ENCODE peak calls at places on chromosomes 12 and 14, in four cellular contexts. X is fibroblast of the aortic adventitia, Y is stomach, E is fibroblast of lung. S is an unnamed sample.
A peak's percentile ranks its signal among the peaks of the same experiment; 100 is the strongest.

GRCh38 chr12:123934829-123935228 is 37.8 kb downstream of the CCDC92 start:
- DNase-seq in X (no peak), Y (no peak), E (peak; percentile 63), S (peak; percentile 35)

GRCh38 chr14:91387135-91387849 is 30.3 kb downstream of the CCDC88C start:
- DNase-seq in X (peak; percentile 49), Y (no peak), E (peak; percentile 76), S (peak; percentile 67)

GRCh38 chr12:91222746-91223145 is 40.1 kb upstream of the DCN start:
- DNase-seq in X (peak; percentile 77), Y (no peak), E (peak; percentile 82), S (peak; percentile 83)

GRCh38 chr12:124756151-124756550 is 107.5 kb downstream of the SCARB1 start:
- DNase-seq in X (no peak), Y (no peak), E (no peak), S (no peak)

GRCh38 chr14:73502017-73502619 is 11.4 kb downstream of the RIOX1 start:
- DNase-seq in X (no peak), Y (no peak), E (no peak), S (no peak)

GRCh38 chr14:92471919-92472318 is 41.7 kb upstream of the RIN3 start:
- DNase-seq in X (peak; percentile 72), Y (no peak), E (peak; percentile 94), S (peak; percentile 88)

GRCh38 chr12:117646595-117646994 is 285.2 kb upstream of the NOS1 start:
- DNase-seq in X (no peak), Y (no peak), E (no peak), S (no peak)

GRCh38 chr14:91231446-91231845 is 13.1 kb downstream of the GPR68 start:
- DNase-seq in X (no peak), Y (no peak), E (no peak), S (no peak)

GRCh38 chr12:104243551-104243950 is 28.0 kb downstream of the TXNRD1 start:
- DNase-seq in X (no peak), Y (no peak), E (peak; percentile 39), S (no peak)

GRCh38 chr12:57210926-57211700 is 5.5 kb upstream of the NXPH4 start:
- DNase-seq in X (no peak), Y (no peak), E (no peak), S (no peak)

GRCh38 chr14:22569749-22570131 is 19.3 kb downstream of the DAD1 start:
- DNase-seq in X (no peak), Y (no peak), E (no peak), S (no peak)

GRCh38 chr12:12510141-12510540 is 52.5 kb downstream of the DUSP16 start:
- DNase-seq in X (peak; percentile 39), Y (no peak), E (peak; percentile 88), S (no peak)

GRCh38 chr12:7729683-7730195 is 17.4 kb downstream of the CLEC4C start:
- DNase-seq in X (no peak), Y (no peak), E (no peak), S (no peak)

GRCh38 chr14:71650187-71650586 is 282.0 kb upstream of the RGS6 start:
- DNase-seq in X (no peak), Y (no peak), E (peak; percentile 31), S (no peak)

GRCh38 chr12:64618953-64619590 is 8.8 kb downstream of the RASSF3 start:
- DNase-seq in X (peak; percentile 77), Y (no peak), E (peak; percentile 37), S (peak; percentile 15)

GRCh38 chr14:34161351-34162169 is 210.7 kb upstream of the EGLN3 start:
- DNase-seq in X (no peak), Y (no peak), E (peak; percentile 23), S (no peak)

GRCh38 chr14:105492966-105493871 is 2.2 kb downstream of the TEDC1 start:
- DNase-seq in X (no peak), Y (no peak), E (no peak), S (no peak)

GRCh38 chr12:48366131-48366530 is 15.4 kb upstream of the ZNF641 start:
- DNase-seq in X (no peak), Y (no peak), E (peak; percentile 43), S (no peak)

GRCh38 chr12:12265571-12266388 is 1.1 kb downstream of the LRP6 start:
- DNase-seq in X (peak; percentile 73), Y (no peak), E (peak; percentile 68), S (peak; percentile 60)

GRCh38 chr12:19916193-19916498 is 452.2 kb upstream of the PDE3A start:
- DNase-seq in X (no peak), Y (no peak), E (no peak), S (no peak)

GRCh38 chr12:49043856-49044258 is 16.7 kb downstream of the KMT2D start:
- DNase-seq in X (peak; percentile 50), Y (peak; percentile 60), E (peak; percentile 23), S (peak; percentile 20)

GRCh38 chr14:76537912-76538647 is 162.1 kb downstream of the ESRRB start:
- DNase-seq in X (no peak), Y (no peak), E (no peak), S (no peak)

GRCh38 chr14:92932448-92933395 is 9.8 kb downstream of the CHGA start:
- DNase-seq in X (no peak), Y (no peak), E (no peak), S (no peak)

GRCh38 chr14:34713681-34714319 is 593 bp downstream of the CFL2 start:
- DNase-seq in X (peak; percentile 78), Y (peak; percentile 27), E (peak; percentile 87), S (peak; percentile 77)

GRCh38 chr14:104132981-104133380 is 5.4 kb upstream of the KIF26A start:
- DNase-seq in X (no peak), Y (no peak), E (no peak), S (no peak)

GRCh38 chr12:27303139-27304111 is 29.2 kb upstream of the BMAL2 start:
- DNase-seq in X (no peak), Y (no peak), E (no peak), S (peak; percentile 32)

GRCh38 chr12:50082644-50083043 is 2.5 kb upstream of the SMARCD1 start:
- DNase-seq in X (no peak), Y (no peak), E (no peak), S (no peak)

DNA sequence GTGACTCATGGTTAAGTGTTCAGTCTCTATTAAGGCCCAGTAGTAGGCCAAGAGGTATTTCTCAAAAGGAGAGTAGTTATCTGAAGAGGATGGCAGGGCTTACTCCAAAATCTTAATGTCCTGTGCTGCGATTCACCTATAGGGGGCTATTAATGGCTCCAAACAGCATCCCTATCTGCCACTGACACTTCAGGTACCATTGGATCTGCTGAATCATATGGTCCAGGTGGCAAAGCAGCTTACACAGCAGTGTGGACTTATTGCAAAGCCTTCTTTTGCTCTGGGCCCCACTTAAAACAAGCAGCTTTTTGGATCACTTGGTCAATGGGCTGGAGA is 60.8 kb upstream of the ATP2B1 start:
- DNase-seq in X (no peak), Y (no peak), E (no peak), S (no peak)
- TF ChIP-seq CTCF in X (no peak), Y (no peak), E (no peak), S (no peak)

GRCh38 chr12:122125452-122126341 is 47.1 kb downstream of the MLXIP start:
- DNase-seq in X (peak; percentile 19), Y (no peak), E (no peak), S (no peak)

GRCh38 chr12:122127839-122128238 is 46.2 kb downstream of the IL31 start:
- DNase-seq in X (no peak), Y (no peak), E (no peak), S (no peak)

GRCh38 chr12:122128481-122128880 is 45.5 kb downstream of the IL31 start:
- DNase-seq in X (no peak), Y (no peak), E (no peak), S (no peak)

GRCh38 chr12:122126342-122126635 is 47.7 kb downstream of the IL31 start:
- DNase-seq in X (no peak), Y (no peak), E (no peak), S (no peak)

DNA sequence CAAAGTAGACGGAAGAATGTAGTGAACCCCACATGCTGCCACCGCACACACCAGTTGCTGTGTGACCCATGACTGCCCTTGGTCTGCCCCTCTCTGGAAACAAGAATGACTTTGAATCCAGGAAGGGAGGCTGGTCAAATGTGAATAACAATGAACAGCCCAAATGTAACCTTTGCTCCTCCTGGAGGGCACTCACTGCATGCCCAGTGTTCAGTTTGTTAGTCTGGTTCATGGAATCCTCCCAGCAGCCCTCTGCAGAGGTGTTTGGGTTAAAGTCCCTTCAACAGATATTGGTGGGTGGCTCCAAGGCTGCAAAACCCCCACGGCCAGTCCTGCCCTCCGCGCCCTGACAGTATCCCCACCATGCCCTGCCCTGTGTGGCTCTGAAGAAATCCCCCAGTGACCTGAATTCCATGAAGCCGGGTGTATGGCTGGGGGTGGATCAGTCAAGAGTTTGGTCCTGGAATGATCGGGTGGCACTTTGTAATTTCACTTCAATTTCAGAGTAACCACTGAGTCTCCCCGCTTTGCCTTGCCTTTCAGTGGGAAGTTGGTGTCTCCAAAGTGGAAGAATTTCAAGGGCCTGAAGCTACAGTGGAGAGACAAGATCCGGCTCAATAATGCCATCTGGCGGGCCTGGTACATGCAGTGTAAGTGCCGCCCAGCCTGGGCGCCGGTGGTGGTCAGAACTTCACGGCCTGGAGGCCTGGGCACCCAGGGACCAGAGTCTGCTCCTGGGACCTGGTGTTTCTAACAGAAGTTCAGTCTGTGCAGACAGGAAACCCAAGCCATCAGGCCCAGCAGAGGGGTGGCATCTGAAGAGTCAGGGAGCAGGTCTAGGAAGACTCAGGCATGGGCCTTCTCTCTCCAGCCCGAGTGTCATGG is 47.1 kb downstream of the IL31 start:
- DNase-seq in X (peak; percentile 24), Y (peak; percentile 40), E (no peak), S (no peak)
- TF ChIP-seq CTCF in X (peak; percentile 10), Y (no peak), E (no peak), S (no peak)

GRCh38 chr14:87443039-87443438 is 549.9 kb downstream of the GALC start:
- DNase-seq in X (no peak), Y (no peak), E (no peak), S (no peak)
- TF ChIP-seq CTCF in X (no peak), Y (no peak), E (no peak), S (no peak)

GRCh38 chr14:21244546-21244945 is 24.7 kb downstream of the HNRNPC start:
- DNase-seq in X (no peak), Y (no peak), E (no peak), S (no peak)

GRCh38 chr14:21240417-21240816 is 28.8 kb downstream of the HNRNPC start:
- DNase-seq in X (no peak), Y (no peak), E (no peak), S (no peak)

GRCh38 chr14:21238823-21239518 is 30.3 kb downstream of the HNRNPC start:
- DNase-seq in X (no peak), Y (no peak), E (no peak), S (no peak)

GRCh38 chr14:21236948-21237797 is 32.1 kb downstream of the HNRNPC start:
- DNase-seq in X (no peak), Y (no peak), E (no peak), S (no peak)

DNA sequence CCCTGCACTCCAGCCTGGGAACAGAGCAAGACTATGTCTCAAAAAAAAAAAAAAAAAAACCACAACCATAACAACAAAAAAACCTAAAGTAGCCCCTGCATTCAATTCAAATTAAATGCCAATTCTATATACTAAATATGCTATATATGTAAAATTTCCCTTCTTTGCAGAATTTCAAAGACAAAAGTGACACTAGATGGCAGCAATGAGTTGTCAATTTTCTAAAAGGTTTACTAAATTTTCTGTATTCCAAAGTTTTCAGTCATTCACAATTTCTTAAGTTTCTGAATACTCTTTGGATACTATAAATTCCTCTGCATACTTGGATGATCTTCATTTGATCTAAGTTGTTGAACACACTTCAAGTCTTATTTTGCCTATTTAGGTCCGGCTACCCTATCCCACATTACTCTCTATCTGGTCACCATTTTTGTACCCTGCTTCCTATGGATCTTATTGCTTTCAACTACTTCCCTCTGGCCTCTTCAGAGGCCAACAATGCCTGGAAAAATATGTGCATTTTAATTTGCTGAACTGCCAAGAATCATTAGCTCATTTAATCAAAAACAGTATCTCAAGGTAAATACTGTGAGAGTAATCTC is 27.9 kb downstream of the HNRNPC start:
- DNase-seq in X (peak; percentile 60), Y (no peak), E (no peak), S (peak; percentile 32)
- TF ChIP-seq CTCF in X (peak; percentile 41), Y (no peak), E (peak; percentile 37), S (peak; percentile 26)